ENCODE peak calls at places on chromosome 18, in ten cellular contexts. I is NCI-H748 treated with DMSO at 0.1 percent for 48 hours, V is NCI-H146, E is RPMI7951, F is epithelial cell of esophagus, Q is AG09319, N is epithelial cell of prostate, H is NB4, A is stromal cell of bone marrow, M is HL-60. Z is an unnamed sample.

GRCh38 chr18:67232406-67232805 is 284.1 kb downstream of the DSEL start:
- DNase-seq in F (peak), M (no peak), N (peak), Q (peak), A (peak), H (no peak), E (peak), V (no peak), I (no peak), Z (no peak)

GRCh38 chr18:58148954-58149471 is 105.0 kb downstream of the NEDD4L start:
- DNase-seq in E (no peak), Q (no peak), F (no peak), M (no peak), A (no peak), H (no peak), N (no peak), V (peak), I (no peak), Z (no peak)

GRCh38 chr18:76679877-76680276 is 142.5 kb upstream of the ZNF236 start:
- DNase-seq in M (no peak), F (no peak), H (no peak), V (peak), E (no peak), I (no peak), Q (no peak), A (no peak), N (no peak), Z (no peak)

GRCh38 chr18:48668466-48669179 is 129.8 kb downstream of the CTIF start:
- DNase-seq in M (no peak), I (no peak), A (no peak), E (no peak), F (no peak), Q (no peak), H (no peak), N (no peak), V (no peak), Z (peak)

GRCh38 chr18:79933765-79934164 is 17.7 kb downstream of the SLC66A2 start:
- DNase-seq in N (no peak), H (no peak), M (peak), V (no peak), I (no peak), Q (no peak), F (no peak), A (no peak), E (no peak), Z (no peak)

GRCh38 chr18:10006261-10006903 is 92.6 kb downstream of the VAPA start:
- DNase-seq in N (no peak), I (no peak), Q (peak), E (peak), V (peak), A (peak), M (peak), F (peak), H (peak), Z (peak)

GRCh38 chr18:23077493-23078256 is 57.6 kb upstream of the CABLES1 start:
- DNase-seq in M (no peak), E (peak), A (no peak), Q (no peak), V (no peak), H (peak), F (peak), I (no peak), N (no peak), Z (peak)

GRCh38 chr18:44507729-44508325 is 172.9 kb upstream of the SETBP1 start:
- DNase-seq in M (peak), Q (no peak), H (peak), F (no peak), N (no peak), E (no peak), A (no peak), I (no peak), V (no peak), Z (no peak)